ENCODE peak calls at places on chromosome 22, in ten cellular contexts. B is right atrium auricular region; V is H1; M is HFFc6; Q is CD4-positive, alpha-beta T cell; A is fibroblast of lung; S is SK-N-SH; T is nephron progenitor cell; D is mucosa of descending colon; H is HFF-Myc. K is an unnamed sample.

GRCh38 chr22:36612458-36612857 is 83.5 kb upstream of the EIF3D start:
- DNase-seq in V (no peak), S (no peak), Q (no peak), T (no peak), A (no peak), D (no peak), M (peak), B (no peak), H (no peak), K (no peak)

GRCh38 chr22:40216041-40216756 is 38.5 kb downstream of the TNRC6B start:
- DNase-seq in S (no peak), V (no peak), T (no peak), Q (no peak), D (no peak), M (no peak), B (no peak), H (no peak), A (no peak), K (no peak)

GRCh38 chr22:32729368-32729767 is 72.1 kb upstream of the TIMP3 start:
- DNase-seq in V (no peak), T (no peak), M (no peak), Q (no peak), B (no peak), H (no peak), S (no peak), A (no peak), D (no peak), K (no peak)

GRCh38 chr22:20787223-20787622 is 13.3 kb downstream of the SERPIND1 start:
- DNase-seq in B (no peak), T (no peak), S (no peak), A (no peak), V (no peak), D (no peak), Q (no peak), H (no peak), M (no peak), K (no peak)

GRCh38 chr22:40043086-40043485 is 48.3 kb downstream of the FAM83F start:
- DNase-seq in Q (no peak), S (no peak), A (peak), D (peak), H (no peak), B (peak), T (no peak), V (no peak), M (no peak), K (no peak)

GRCh38 chr22:31715157-31715778 is 34.7 kb downstream of the PRR14L start:
- DNase-seq in S (peak), M (no peak), V (no peak), H (no peak), D (no peak), A (no peak), Q (no peak), T (no peak), B (no peak), K (no peak)

GRCh38 chr22:17109113-17109865 is 11.9 kb downstream of the TMEM121B start:
- DNase-seq in V (no peak), Q (no peak), B (no peak), D (no peak), H (no peak), A (no peak), T (no peak), S (no peak), M (no peak), K (no peak)

GRCh38 chr22:32233091-32233490 is 22.1 kb downstream of the SLC5A4 start:
- DNase-seq in T (no peak), H (no peak), A (no peak), M (no peak), V (no peak), S (no peak), D (no peak), Q (no peak), B (no peak), K (no peak)

GRCh38 chr22:17980638-17981051 is 43.7 kb downstream of the MICAL3 start:
- DNase-seq in A (peak), T (no peak), B (no peak), Q (peak), S (peak), V (no peak), M (no peak), H (no peak), D (peak), K (no peak)

GRCh38 chr22:36131907-36132306 is 28.6 kb downstream of the APOL3 start:
- DNase-seq in T (no peak), S (no peak), V (no peak), H (no peak), D (no peak), M (no peak), B (no peak), Q (no peak), A (no peak), K (no peak)

GRCh38 chr22:23217171-23218052 is 37.1 kb downstream of the BCR start:
- DNase-seq in B (no peak), T (no peak), H (no peak), M (no peak), S (no peak), A (no peak), D (no peak), V (no peak), Q (no peak), K (no peak)

GRCh38 chr22:28792491-28793383 is 7.6 kb downstream of the XBP1 start:
- DNase-seq in S (no peak), Q (no peak), H (no peak), B (no peak), V (no peak), A (no peak), M (no peak), T (no peak), D (no peak), K (no peak)

GRCh38 chr22:22706253-22706940 is 62.0 kb downstream of the GGTLC2 start:
- DNase-seq in T (no peak), B (peak), Q (no peak), M (no peak), D (no peak), H (no peak), S (no peak), A (no peak), V (no peak), K (no peak)

GRCh38 chr22:21981874-21982273 is 713 bp downstream of the TOP3B start:
- DNase-seq in V (no peak), A (no peak), H (no peak), D (no peak), T (no peak), B (no peak), S (no peak), Q (no peak), M (no peak), K (no peak)

GRCh38 chr22:46105494-46106278 is 44.6 kb upstream of the PPARA start:
- DNase-seq in M (peak), A (peak), V (no peak), D (no peak), Q (no peak), H (no peak), T (no peak), S (no peak), B (no peak), K (no peak)

GRCh38 chr22:36464715-36465231 is 16.7 kb downstream of the TXN2 start:
- DNase-seq in Q (no peak), S (no peak), A (no peak), T (no peak), B (no peak), D (no peak), H (no peak), M (no peak), V (no peak), K (no peak)

GRCh38 chr22:45196926-45197605 is 33.3 kb downstream of the NUP50 start:
- DNase-seq in M (no peak), D (no peak), T (no peak), V (peak), Q (no peak), S (no peak), A (no peak), H (no peak), B (no peak), K (no peak)

GRCh38 chr22:23251445-23252093 is 71.3 kb downstream of the BCR start:
- DNase-seq in Q (no peak), M (peak), A (no peak), H (peak), B (no peak), S (no peak), T (no peak), V (no peak), D (peak), K (no peak)

GRCh38 chr22:45602824-45603301 is 68.8 kb upstream of the ATXN10 start:
- DNase-seq in B (no peak), Q (no peak), V (peak), H (peak), T (no peak), S (peak), D (no peak), M (peak), A (peak), K (no peak)

GRCh38 chr22:21015051-21016006 is at the start of gene P2RX6:
- DNase-seq in S (peak), V (no peak), H (no peak), A (no peak), M (peak), T (no peak), Q (no peak), B (no peak), D (no peak), K (no peak)

GRCh38 chr22:27416553-27417427 is 384.8 kb downstream of the MN1 start:
- DNase-seq in T (no peak), S (peak), Q (no peak), B (no peak), D (no peak), V (peak), H (peak), M (peak), A (peak), K (no peak)

GRCh38 chr22:46129390-46130041 is 20.8 kb upstream of the PPARA start:
- DNase-seq in M (no peak), A (no peak), V (no peak), H (no peak), D (peak), Q (no peak), B (no peak), S (no peak), T (no peak), K (no peak)

GRCh38 chr22:48635825-48636224 is 1191.8 kb downstream of the BRD1 start:
- DNase-seq in A (no peak), D (peak), B (no peak), S (no peak), M (no peak), Q (no peak), H (no peak), T (no peak), V (no peak), K (no peak)

DNA sequence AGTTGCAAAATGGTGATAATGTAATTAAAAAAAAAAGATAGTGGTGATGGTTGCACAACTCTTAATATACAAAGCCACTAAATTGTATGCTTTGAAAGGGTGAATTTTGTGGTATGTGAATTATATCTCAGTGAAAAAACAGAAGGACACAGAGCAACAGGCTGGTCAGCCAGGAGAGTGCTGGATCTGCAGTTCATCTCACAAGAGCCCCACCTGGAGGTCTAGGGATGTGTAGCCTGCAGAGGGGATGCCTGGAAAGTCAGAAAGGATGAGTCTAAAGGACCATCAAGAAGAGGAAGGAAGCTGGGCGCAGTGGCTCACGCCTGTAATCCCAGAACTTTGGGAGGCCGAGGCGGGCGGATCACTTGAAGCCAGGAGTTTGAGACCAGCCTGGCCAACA is 9.0 kb downstream of the POLR3H start:
- DNase-seq in A (no peak), S (peak), T (no peak), D (no peak), M (peak), Q (no peak), H (no peak), B (no peak), V (no peak), K (no peak)
- TF ChIP-seq CTCF in A (peak), S (no peak), T (no peak), D (no peak), M (peak), Q (no peak), H (peak), B (no peak), V (peak), K (peak)

GRCh38 chr22:25027959-25028840 is 75.7 kb downstream of the KIAA1671 start:
- DNase-seq in V (peak), A (no peak), D (peak), S (peak), H (no peak), B (no peak), Q (no peak), T (peak), M (no peak), K (no peak)
- TF ChIP-seq CTCF in V (peak), A (peak), D (no peak), S (peak), H (peak), B (peak), Q (no peak), T (peak), M (peak), K (peak)

DNA sequence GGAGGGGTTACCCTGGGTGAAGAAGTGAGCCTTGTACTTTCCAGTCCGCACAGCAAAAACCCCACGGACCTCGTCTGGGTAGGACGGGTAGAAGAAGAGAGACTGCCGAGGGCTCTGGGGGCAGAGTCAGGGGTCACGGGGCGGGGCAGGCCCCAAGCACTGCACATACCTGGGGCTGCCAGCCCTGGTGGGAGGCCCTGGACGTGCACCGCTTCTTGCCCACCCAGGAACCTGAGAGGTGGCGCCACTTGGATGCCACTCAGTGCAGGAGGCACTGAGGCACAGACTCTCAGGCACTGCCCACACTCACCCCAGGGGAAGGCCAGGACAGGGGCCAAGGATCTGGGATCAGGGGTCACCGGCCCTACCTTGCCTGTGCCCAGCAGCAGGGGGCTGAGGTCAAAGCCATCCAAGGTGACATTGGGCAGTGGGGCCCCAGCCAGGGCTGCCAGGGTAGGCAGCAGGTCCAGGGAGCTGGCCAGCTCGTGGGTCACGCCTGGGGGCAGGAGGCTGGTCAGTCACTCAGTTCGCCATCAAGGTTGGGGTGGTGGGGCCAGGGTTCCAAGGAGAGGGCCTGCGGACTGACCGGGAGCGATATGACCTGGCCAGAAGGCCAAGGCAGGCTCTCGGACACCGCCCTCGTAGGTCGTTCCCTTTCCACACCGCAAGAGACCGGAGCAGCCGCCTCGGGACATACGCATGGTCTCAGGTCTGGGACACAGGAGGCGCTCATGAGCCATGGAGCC is 2.2 kb downstream of the ARSA start:
- DNase-seq in A (no peak), D (no peak), B (no peak), V (peak), M (no peak), Q (no peak), H (no peak), S (peak), T (no peak), K (no peak)
- TF ChIP-seq CTCF in A (peak), D (no peak), B (no peak), V (peak), M (peak), Q (no peak), H (no peak), S (no peak), T (no peak), K (no peak)

DNA sequence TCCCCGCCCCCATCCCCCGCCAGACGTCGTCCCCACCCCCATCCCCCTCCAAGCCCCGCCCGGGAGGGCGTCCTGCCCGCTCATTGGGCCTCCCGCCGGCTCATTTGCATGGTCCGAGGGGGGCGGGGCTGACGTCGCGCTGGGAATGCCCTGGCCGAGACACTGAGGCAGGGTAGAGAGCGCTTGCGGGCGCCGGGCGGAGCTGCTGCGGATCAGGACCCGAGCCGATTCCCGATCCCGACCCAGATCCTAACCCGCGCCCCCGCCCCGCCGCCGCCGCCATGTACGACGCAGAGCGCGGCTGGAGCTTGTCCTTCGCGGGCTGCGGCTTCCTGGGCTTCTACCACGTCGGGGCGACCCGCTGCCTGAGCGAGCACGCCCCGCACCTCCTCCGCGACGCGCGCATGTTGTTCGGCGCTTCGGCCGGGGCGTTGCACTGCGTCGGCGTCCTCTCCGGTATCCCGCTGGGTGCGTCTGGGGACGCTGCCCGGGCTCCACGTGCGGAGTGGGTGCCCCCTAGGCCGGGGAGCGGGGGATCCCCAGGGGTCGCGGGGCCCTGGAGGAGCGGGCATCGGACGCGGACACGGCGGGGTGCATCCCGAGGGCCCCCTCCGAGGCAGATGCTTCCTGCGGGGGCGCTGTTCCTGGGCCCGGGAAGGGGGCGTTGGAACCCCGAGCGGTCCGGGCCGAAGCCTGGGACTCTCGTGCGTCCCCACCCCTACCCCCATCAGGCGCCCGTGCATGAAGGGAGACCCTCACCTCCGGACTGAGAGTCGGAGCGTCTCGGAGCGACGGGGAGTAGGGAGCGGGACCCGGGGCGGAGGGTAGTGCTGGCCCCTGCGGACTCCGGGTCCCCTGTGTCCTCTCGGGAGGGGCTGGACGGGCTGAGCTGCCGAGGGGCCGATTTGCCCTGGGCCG is at the start of gene PNPLA3:
- DNase-seq in T (peak), M (peak), V (peak), D (peak), S (peak), H (peak), Q (peak), B (peak), A (peak), K (peak)
- TF ChIP-seq CTCF in T (peak), M (peak), V (no peak), D (no peak), S (peak), H (peak), Q (no peak), B (no peak), A (peak), K (peak)

GRCh38 chr22:47154621-47155081 is 392.2 kb downstream of the TBC1D22A start:
- DNase-seq in B (peak), T (no peak), Q (no peak), A (peak), M (no peak), H (no peak), S (peak), D (no peak), V (no peak), K (no peak)
- TF ChIP-seq CTCF in B (peak), T (no peak), Q (no peak), A (peak), M (no peak), H (no peak), S (no peak), D (no peak), V (no peak), K (no peak)

GRCh38 chr22:19766506-19767426 is 6.2 kb downstream of the TBX1 start:
- DNase-seq in M (no peak), V (peak), B (peak), T (peak), A (no peak), Q (no peak), S (peak), D (peak), H (no peak), K (no peak)
- TF ChIP-seq CTCF in M (peak), V (peak), B (no peak), T (no peak), A (no peak), Q (no peak), S (peak), D (no peak), H (peak), K (peak)

GRCh38 chr22:37624876-37625275 is 14.6 kb upstream of the SH3BP1 start:
- DNase-seq in A (no peak), T (no peak), V (no peak), M (no peak), H (no peak), Q (no peak), B (no peak), D (no peak), S (no peak), K (no peak)

GRCh38 chr22:37626556-37627075 is 12.9 kb upstream of the SH3BP1 start:
- DNase-seq in T (no peak), M (no peak), B (no peak), S (no peak), V (no peak), A (no peak), Q (no peak), H (no peak), D (no peak), K (no peak)

GRCh38 chr22:37626144-37626543 is 13.3 kb upstream of the SH3BP1 start:
- DNase-seq in D (no peak), T (no peak), M (no peak), A (peak), B (peak), H (no peak), S (no peak), Q (no peak), V (no peak), K (no peak)

GRCh38 chr22:37627091-37627490 is 12.4 kb upstream of the SH3BP1 start:
- DNase-seq in M (no peak), T (no peak), S (no peak), Q (no peak), A (no peak), D (no peak), B (no peak), V (no peak), H (no peak), K (no peak)

DNA sequence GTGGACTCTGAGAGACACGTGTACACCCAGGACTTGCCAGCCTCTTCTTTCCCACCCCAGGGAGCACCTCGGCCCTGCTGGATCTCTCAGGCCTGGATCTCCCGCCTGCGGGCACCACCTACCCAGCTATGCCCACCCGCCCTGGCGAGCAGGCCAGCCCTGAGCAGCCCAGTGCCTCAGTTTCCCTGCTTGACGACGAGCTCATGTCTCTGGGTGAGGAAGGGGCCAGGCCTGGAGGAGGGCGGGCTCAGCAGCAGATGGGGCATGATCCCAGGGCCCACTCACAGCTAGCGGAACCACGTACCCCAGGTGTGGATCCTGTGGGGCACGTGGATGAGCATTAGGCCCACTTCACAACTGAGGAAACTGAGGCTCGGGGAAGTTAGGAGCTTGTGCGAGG is 13.7 kb upstream of the SH3BP1 start:
- DNase-seq in V (no peak), H (no peak), D (no peak), B (no peak), A (no peak), T (no peak), S (no peak), Q (no peak), M (no peak), K (no peak)
- TF ChIP-seq CTCF in V (no peak), H (no peak), D (no peak), B (no peak), A (no peak), T (no peak), S (no peak), Q (no peak), M (no peak), K (no peak)